ENCODE peak calls at places on chromosomes 3 and 15, in eight cellular contexts. M is NCI-H774; Q is Calu3; R is NCI-H2081; O is effector CD4-positive, alpha-beta T cell; P is endothelial cell; S is mammary epithelial cell; G is HTR-8/SVneo. Z is an unnamed sample.

GRCh38 chr3:119731545-119732343 is 28.9 kb downstream of the CFAP91 start:
- DNase-seq in M (no peak), Q (no peak), R (no peak), O (no peak), P (no peak), S (peak; percentile 25), G (peak; percentile 10), Z (no peak)

GRCh38 chr15:49675051-49675450 is 54.2 kb downstream of the DTWD1 start:
- DNase-seq in M (no peak), Q (no peak), R (peak; percentile 4), O (no peak), P (no peak), S (peak; percentile 86), G (peak; percentile 3), Z (no peak)

GRCh38 chr3:175495331-175495730 is 636.2 kb downstream of the NAALADL2 start:
- DNase-seq in M (no peak), Q (no peak), R (no peak), O (no peak), P (no peak), S (no peak), G (no peak), Z (no peak)

GRCh38 chr3:105944721-105945120 is 75.9 kb upstream of the CBLB start:
- DNase-seq in M (no peak), Q (peak; percentile 8), R (no peak), O (no peak), P (no peak), S (peak; percentile 94), G (peak; percentile 23), Z (no peak)

GRCh38 chr3:124467980-124468902 is 262.0 kb upstream of the UMPS start:
- DNase-seq in M (peak; percentile 2), Q (peak; percentile 66), R (peak; percentile 79), O (no peak), P (peak; percentile 75), S (peak; percentile 24), G (peak; percentile 52), Z (no peak)

GRCh38 chr3:45908761-45909160 is 22.4 kb downstream of the CCR9 start:
- DNase-seq in M (no peak), Q (no peak), R (no peak), O (no peak), P (no peak), S (no peak), G (no peak), Z (no peak)

GRCh38 chr3:79139395-79140060 is 628.3 kb downstream of the ROBO1 start:
- DNase-seq in M (no peak), Q (no peak), R (no peak), O (no peak), P (no peak), S (no peak), G (no peak), Z (no peak)

GRCh38 chr15:70035719-70036077 is 62.0 kb downstream of the TLE3 start:
- DNase-seq in M (no peak), Q (no peak), R (no peak), O (no peak), P (no peak), S (no peak), G (no peak), Z (no peak)

GRCh38 chr15:90710436-90710835 is 6.7 kb upstream of the BLM start:
- DNase-seq in M (no peak), Q (no peak), R (peak; percentile 8), O (no peak), P (no peak), S (no peak), G (no peak), Z (no peak)

GRCh38 chr15:64288577-64288976 is 67.4 kb downstream of the CSNK1G1 start:
- DNase-seq in M (no peak), Q (no peak), R (no peak), O (no peak), P (no peak), S (peak; percentile 21), G (no peak), Z (no peak)

GRCh38 chr3:123883656-123884257 is 375 bp downstream of the MYLK start:
- DNase-seq in M (no peak), Q (no peak), R (no peak), O (no peak), P (peak; percentile 12), S (peak; percentile 32), G (no peak), Z (no peak)

GRCh38 chr3:64974401-64974800 is 286.6 kb upstream of the ADAMTS9 start:
- DNase-seq in M (no peak), Q (no peak), R (no peak), O (no peak), P (no peak), S (peak; percentile 46), G (no peak), Z (no peak)

Z was measured in T-helper 22 cell.